ENCODE peak calls at places on chromosomes 4 and X, in four cellular contexts. V is HCT116, D is astrocyte of the spinal cord, X is choroid plexus epithelial cell. J is an unnamed sample.

GRCh38 chr4:104591505-104591904 is 96.8 kb upstream of the CXXC4 start:
- DNase-seq in V (no peak), D (no peak), X (no peak), J (no peak)

GRCh38 chrX:20372533-20372932 is 105.8 kb upstream of the RPS6KA3 start:
- DNase-seq in V (no peak), D (no peak), X (peak), J (peak)

GRCh38 chr4:111813565-111814140 is 331.6 kb upstream of the FAM241A start:
- DNase-seq in V (no peak), D (no peak), X (no peak), J (no peak)

GRCh38 chr4:106502106-106502699 is 133.6 kb upstream of the GIMD1 start:
- DNase-seq in V (peak), D (peak), X (peak), J (peak)

GRCh38 chrX:54894159-54894558 is 26.5 kb upstream of the TRO start:
- DNase-seq in V (no peak), D (no peak), X (no peak), J (no peak)

GRCh38 chr4:153223418-153223792 is 19.2 kb downstream of the TRIM2 start:
- DNase-seq in V (no peak), D (no peak), X (peak), J (peak)

GRCh38 chrX:69163936-69164741 is 1.1 kb downstream of the PJA1 start:
- DNase-seq in V (no peak), D (no peak), X (peak), J (no peak)

GRCh38 chrX:26387906-26388305 is 171.9 kb downstream of the MAGEB5 start:
- DNase-seq in V (no peak), D (no peak), X (no peak), J (no peak)

GRCh38 chr4:84260495-84260894 is 238.6 kb downstream of the NKX6-1 start:
- DNase-seq in V (no peak), D (no peak), X (no peak), J (no peak)

GRCh38 chr4:56181140-56181950 is 205.9 kb downstream of the AASDH start:
- DNase-seq in V (peak), D (no peak), X (peak), J (peak)

GRCh38 chr4:24224446-24224845 is 334.6 kb upstream of the PPARGC1A start:
- DNase-seq in V (no peak), D (no peak), X (no peak), J (no peak)

GRCh38 chr4:25973346-25973745 is 59.3 kb downstream of the SMIM20 start:
- DNase-seq in V (no peak), D (no peak), X (no peak), J (no peak)

GRCh38 chr4:3299538-3300197 is 6.8 kb downstream of the RGS12 start:
- DNase-seq in V (no peak), D (no peak), X (no peak), J (no peak)

GRCh38 chrX:12974217-12974796 is 603 bp upstream of the TMSB4X start:
- DNase-seq in V (no peak), D (peak), X (peak), J (peak)

GRCh38 chrX:74284391-74284952 is 19.5 kb upstream of the ZCCHC13 start:
- DNase-seq in V (no peak), D (no peak), X (no peak), J (no peak)

DNA sequence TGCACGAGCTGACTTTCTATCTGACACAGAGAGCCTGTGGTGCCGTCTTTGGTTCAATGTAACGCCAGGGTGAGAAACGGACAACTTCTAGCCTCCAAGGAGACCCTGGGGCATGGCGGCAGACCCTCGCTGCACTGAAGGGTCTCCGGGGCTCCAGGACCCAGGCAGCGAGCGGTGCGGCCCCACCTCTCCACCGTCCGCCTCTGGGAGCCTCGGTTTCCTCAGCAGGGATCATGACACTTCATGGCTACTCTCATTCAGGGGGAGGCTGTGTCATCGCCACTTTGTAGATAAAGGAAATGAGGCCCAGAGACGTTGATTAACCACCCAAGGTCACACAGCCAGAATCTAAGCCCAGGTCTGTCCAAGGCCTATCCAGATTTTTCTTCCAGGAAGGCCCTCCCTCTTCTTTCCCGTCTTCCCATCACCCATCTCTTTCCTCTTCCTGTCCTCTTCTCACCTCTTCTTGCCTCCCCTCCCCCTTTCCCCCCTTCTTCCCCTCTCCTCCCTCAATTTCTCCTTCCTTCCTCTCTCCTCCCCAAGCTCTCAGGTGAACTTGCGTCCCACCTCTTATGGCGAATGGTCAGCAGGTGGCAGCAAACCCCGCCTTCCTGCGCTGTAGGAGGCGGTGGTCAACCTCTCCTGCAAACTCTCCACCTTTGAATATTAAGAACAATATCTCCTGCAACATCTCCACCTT is 69.3 kb upstream of the HMX1 start:
- DNase-seq in V (no peak), D (no peak), X (no peak), J (no peak)
- TF ChIP-seq CTCF in V (peak), D (no peak), X (no peak), J (peak)

GRCh38 chrX:57918750-57919436 is 8.6 kb upstream of the ZXDA start:
- DNase-seq in V (peak), D (peak), X (peak), J (peak)
- TF ChIP-seq CTCF in V (peak), D (peak), X (peak), J (peak)

DNA sequence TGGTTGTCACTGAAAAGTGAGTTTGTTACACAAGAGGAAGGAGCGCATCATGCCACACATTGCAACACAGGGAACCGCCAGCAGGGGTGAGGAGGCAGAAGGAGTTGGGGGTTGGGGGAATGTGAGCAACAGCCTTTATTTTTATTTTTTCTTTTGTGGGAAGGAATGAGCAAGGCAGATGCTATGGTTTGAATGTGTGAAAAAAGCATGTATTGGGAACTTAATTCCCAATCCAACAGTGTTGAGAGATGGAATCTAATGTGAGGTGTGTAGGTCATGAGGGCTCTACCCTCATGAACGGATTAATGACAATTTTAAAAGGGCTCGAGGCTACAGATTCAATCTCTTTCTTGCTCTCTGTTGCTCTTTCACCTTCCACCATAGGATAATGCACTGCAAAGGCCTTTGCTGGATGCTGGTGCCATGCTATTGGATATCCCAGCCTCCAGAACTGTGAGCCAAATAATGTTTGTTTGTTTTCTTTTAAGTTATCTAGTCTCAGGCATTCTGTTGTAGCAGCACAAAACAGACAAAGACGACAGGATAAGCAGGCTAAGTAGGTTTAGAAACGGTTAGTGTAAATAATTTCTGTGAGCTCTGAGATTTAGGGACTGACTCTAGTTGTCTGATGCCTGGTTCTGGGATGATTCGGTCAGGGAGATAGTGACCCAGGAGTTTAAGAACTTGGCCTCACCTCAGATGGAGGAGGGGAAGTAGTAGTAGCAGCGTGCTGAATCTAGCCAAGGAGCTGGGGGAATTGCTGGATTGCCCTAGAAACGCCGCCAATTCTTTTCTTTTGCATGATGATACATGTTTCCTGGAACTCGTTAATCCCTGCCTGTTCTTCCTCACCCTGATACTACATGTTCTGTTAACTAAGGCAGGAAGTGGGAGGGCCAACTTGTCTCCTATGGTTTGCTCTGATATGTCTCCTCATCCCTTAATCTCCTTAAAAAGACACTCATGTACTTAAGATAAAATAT is 156.6 kb upstream of the CTSO start:
- DNase-seq in V (no peak), D (no peak), X (peak), J (peak)
- TF ChIP-seq CTCF in V (peak), D (peak), X (peak), J (peak)

DNA sequence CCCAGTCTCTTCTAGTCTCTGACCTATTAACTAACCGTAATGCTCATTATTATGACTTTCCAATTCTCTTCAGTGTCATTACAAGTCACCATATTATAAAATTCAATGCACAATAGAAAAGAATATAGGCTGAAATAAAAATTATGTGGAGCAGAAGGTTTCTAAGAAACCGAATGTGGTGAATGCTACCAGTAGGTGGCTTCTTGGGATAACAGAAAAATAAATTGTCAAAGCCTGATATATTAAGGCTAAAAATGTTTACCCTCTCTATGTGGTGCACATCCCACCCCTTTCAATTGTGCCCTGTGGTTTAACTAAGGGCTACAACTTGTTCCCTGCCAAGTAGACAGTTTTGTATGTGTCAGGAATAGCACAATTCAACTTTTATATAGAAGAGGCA is 624.6 kb upstream of the TECRL start:
- DNase-seq in V (no peak), D (peak), X (peak), J (peak)
- TF ChIP-seq CTCF in V (no peak), D (peak), X (peak), J (no peak)

DNA sequence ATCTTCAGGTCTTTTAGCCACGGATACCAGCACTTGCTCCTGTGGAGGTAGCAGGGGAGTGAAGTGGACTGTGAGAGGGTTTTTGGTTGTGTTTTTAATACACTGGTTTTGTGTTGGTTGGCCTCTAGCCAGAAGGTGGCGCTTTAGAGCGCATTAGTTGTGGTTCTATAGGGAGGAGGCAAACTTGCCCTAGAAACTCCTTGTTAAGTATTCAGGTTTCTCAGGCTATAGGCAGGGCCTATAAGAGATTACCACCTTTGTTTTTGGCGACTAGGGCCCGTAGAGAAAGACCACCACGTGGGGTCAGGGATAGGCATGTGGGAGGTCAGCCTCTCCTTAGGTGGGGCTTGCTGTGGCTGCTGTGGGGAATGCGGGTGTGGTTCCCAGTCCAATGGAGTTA is 221.6 kb upstream of the SPANXN4 start:
- DNase-seq in V (no peak), D (no peak), X (no peak), J (peak)
- TF ChIP-seq CTCF in V (no peak), D (no peak), X (no peak), J (peak)

DNA sequence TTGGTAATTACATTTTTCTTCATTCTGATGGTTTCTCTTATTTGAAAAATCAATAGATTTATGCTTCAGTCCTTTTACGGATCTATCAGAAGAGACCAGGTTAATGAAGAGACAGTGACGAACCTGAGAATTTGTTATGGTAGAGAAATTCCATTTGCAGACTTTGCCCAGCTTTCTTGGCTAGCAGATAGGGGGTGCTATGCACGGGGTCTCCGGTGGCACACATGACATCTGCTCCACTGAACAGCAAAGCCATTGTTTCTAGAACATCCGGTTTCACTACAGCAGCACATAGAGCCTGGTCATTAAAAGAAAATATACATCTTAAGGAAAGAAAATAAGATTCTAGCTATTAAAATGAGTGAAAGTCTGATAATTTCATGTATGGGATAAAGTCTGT is 85.1 kb downstream of the ARAP2 start:
- DNase-seq in V (no peak), D (no peak), X (no peak), J (no peak)
- TF ChIP-seq CTCF in V (peak), D (no peak), X (no peak), J (no peak)

J was measured in MCF 10A.